ENCODE peak calls at places on chromosomes 2 and 18, in eight cellular contexts. H is cardiac fibroblast, D is neural crest cell, W is AG10803, E is bronchial epithelial cell, R is lower lobe of right lung, A is RWPE1, L is cardiac muscle cell. V is an unnamed sample.

GRCh38 chr2:45342-46130 is 769 bp downstream of the FAM110C start:
- DNase-seq in A (no peak), D (peak), L (no peak), H (no peak), R (no peak), E (no peak), W (no peak), V (no peak)

GRCh38 chr2:5365871-5366461 is 326.2 kb upstream of the SOX11 start:
- DNase-seq in L (peak), R (peak), E (peak), A (peak), H (peak), W (no peak), D (peak), V (peak)

GRCh38 chr2:27807476-27807875 is 36.0 kb downstream of the MRPL33 start:
- DNase-seq in L (peak), A (no peak), R (peak), D (no peak), E (peak), W (peak), H (peak), V (no peak)

GRCh38 chr2:181839811-181840210 is 51.7 kb upstream of the ITPRID2 start:
- DNase-seq in L (no peak), A (no peak), D (no peak), E (no peak), H (no peak), W (no peak), R (no peak), V (no peak)

GRCh38 chr2:3617198-3617890 is 22.4 kb downstream of the COLEC11 start:
- DNase-seq in D (no peak), R (no peak), A (no peak), L (no peak), W (no peak), H (no peak), E (no peak), V (no peak)

GRCh38 chr2:206086683-206087350 is 843 bp upstream of the INO80D start:
- DNase-seq in W (no peak), H (peak), A (no peak), R (no peak), L (no peak), E (peak), D (no peak), V (no peak)

GRCh38 chr18:36536426-36536825 is 238.9 kb downstream of the FHOD3 start:
- DNase-seq in W (no peak), H (no peak), D (no peak), E (no peak), L (peak), R (no peak), A (no peak), V (no peak)

GRCh38 chr2:99697811-99698568 is 208.2 kb upstream of the REV1 start:
- DNase-seq in E (peak), L (no peak), R (no peak), D (no peak), W (peak), H (peak), A (peak), V (no peak)

GRCh38 chr2:160747771-160748170 is 254.2 kb upstream of the RBMS1 start:
- DNase-seq in R (no peak), A (peak), D (no peak), L (no peak), H (peak), E (peak), W (peak), V (no peak)

GRCh38 chr2:239902749-239903201 is 122.4 kb downstream of the NDUFA10 start:
- DNase-seq in L (no peak), H (no peak), E (no peak), R (no peak), A (no peak), W (no peak), D (no peak), V (no peak)

GRCh38 chr2:201383156-201383555 is 26.0 kb upstream of the FLACC1 start:
- DNase-seq in A (peak), L (no peak), H (no peak), W (no peak), E (peak), D (no peak), R (no peak), V (no peak)

GRCh38 chr2:15753811-15754702 is 162.4 kb downstream of the DDX1 start:
- DNase-seq in H (no peak), R (no peak), W (no peak), E (no peak), D (no peak), L (no peak), A (no peak), V (no peak)

GRCh38 chr2:38806001-38806400 is 28.0 kb downstream of the GEMIN6 start:
- DNase-seq in H (no peak), D (no peak), E (no peak), L (no peak), A (no peak), W (no peak), R (no peak), V (no peak)

GRCh38 chr18:79164696-79165095 is 95.5 kb downstream of the ATP9B start:
- DNase-seq in H (no peak), A (no peak), E (no peak), L (no peak), D (no peak), W (peak), R (no peak), V (no peak)

GRCh38 chr2:126720031-126720368 is 64.0 kb downstream of the GYPC start:
- DNase-seq in A (no peak), L (no peak), R (no peak), E (no peak), W (no peak), H (peak), D (no peak), V (no peak)

GRCh38 chr2:134235771-134236170 is 18.1 kb upstream of the MGAT5 start:
- DNase-seq in W (peak), D (no peak), E (no peak), R (no peak), H (no peak), A (no peak), L (no peak), V (no peak)

GRCh38 chr2:676647-677055 is 555 bp downstream of the TMEM18 start:
- DNase-seq in A (peak), R (peak), L (peak), H (peak), E (peak), W (peak), D (peak), V (peak)

GRCh38 chr18:62525611-62526010 is 2.8 kb downstream of the ZCCHC2 start:
- DNase-seq in A (no peak), L (no peak), D (no peak), H (no peak), W (no peak), E (no peak), R (no peak), V (no peak)

GRCh38 chr2:204486855-204487254 is 58.4 kb upstream of the PARD3B start:
- DNase-seq in W (peak), H (peak), R (no peak), A (peak), L (no peak), E (peak), D (no peak), V (no peak)

GRCh38 chr18:79200546-79201268 is 131.5 kb downstream of the ATP9B start:
- DNase-seq in A (peak), D (no peak), R (peak), H (peak), W (peak), L (peak), E (peak), V (peak)

GRCh38 chr2:41963661-41964525 is 83.9 kb upstream of the PKDCC start:
- DNase-seq in H (no peak), R (no peak), L (peak), D (peak), A (no peak), W (peak), E (no peak), V (no peak)

GRCh38 chr18:7452331-7452730 is 114.8 kb upstream of the PTPRM start:
- DNase-seq in R (no peak), E (peak), H (peak), A (peak), W (peak), D (peak), L (peak), V (peak)
- TF ChIP-seq CTCF in R (peak), E (peak), H (peak), A (peak), W (peak), D (peak), L (peak), V (peak)

DNA sequence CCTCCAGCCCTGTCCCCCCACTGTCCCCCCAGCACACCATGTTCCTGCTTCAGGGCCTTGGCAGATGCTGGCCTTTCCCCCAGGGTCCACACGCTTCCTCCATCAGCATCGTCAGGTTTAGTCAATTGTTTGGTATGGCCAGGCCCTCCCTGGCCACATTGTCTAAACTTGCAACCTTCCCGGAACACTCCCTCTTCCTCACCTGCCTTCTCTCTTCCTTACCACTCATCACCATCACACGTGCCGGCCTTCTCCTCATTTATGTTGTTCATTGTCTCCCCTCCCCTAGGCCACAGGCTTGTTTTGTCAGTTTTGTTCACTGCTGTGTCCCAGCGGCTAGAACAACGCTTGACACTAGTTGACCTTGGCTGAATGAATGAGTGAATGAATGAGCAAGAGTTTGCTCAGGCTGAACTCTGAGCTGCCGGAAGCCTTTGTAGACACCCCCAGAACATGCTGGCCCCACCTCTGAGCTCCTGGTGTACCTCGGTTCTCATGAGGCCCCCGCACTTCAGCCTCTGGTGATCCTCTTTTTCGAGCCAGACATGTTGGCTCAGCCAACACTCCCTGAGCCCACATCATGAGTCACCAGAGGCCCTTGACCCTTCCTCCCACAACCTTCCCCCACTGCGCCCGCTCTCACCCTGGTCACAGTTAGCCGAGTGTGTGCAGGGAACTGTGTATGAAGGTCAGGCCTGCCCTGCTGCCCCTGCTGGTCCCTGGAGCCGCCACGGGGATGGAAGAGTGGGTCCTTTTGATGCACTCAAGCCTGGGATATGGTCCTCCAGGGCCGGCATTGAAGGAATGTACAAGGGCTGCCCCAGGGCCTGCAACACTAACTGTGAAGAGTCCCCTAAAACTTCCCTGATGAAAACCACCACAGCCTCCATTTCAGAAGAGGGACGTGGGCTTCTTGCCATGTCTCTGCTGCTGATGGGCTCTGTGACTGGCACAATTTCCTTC is 57.5 kb downstream of the HS1BP3 start:
- DNase-seq in H (peak), A (peak), D (peak), R (peak), E (peak), L (no peak), W (no peak), V (no peak)
- TF ChIP-seq CTCF in H (peak), A (no peak), D (no peak), R (no peak), E (no peak), L (peak), W (no peak), V (no peak)

GRCh38 chr2:62297642-62298010 is 101.7 kb downstream of the B3GNT2 start:
- DNase-seq in W (no peak), L (peak), D (no peak), E (no peak), R (no peak), H (peak), A (no peak), V (no peak)
- TF ChIP-seq CTCF in W (peak), L (peak), D (no peak), E (peak), R (peak), H (peak), A (no peak), V (no peak)

DNA sequence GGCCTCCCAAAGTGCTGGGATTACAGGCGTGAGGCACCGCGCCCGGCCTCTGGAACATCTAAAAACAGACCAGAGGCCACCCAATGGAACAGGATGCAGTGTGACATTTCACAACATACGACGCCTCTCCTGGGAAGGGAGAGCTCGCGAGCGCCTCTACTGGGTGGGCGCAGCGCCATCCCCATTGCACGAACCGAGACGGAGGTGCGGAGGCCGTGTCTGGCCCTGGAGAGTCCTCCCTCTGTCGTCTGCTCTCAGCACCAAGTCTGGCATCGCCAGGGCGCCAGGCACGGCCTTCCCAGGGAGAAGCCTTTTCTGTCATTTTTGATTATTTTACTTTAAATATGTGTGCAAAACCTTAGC is 9.4 kb upstream of the GBX2 start:
- DNase-seq in R (no peak), E (no peak), W (peak), D (peak), H (peak), A (no peak), L (peak), V (no peak)
- TF ChIP-seq CTCF in R (no peak), E (peak), W (peak), D (no peak), H (peak), A (no peak), L (no peak), V (peak)

DNA sequence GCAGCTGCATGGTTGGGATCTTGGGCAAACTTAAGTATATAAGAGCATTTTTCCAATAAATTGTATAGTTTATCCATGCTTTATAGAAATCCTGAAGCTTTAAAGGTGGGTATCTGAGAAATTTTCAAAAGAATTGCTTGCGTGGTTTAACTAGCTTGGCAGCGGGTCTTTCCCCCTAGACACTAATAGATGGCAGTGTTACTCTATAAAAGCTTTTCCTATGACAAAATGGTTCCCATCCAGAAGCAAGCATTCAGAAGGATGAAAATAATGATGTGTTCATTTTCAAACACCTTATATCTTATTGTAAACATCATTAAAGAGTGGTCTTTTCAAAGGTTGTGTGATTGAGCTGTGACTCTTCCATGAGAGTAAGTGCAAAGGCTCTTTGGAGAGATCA is 45.9 kb downstream of the KDM3A start:
- DNase-seq in D (no peak), L (no peak), H (no peak), A (no peak), R (no peak), W (no peak), E (no peak), V (no peak)
- TF ChIP-seq CTCF in D (no peak), L (no peak), H (no peak), A (no peak), R (no peak), W (no peak), E (no peak), V (no peak)

DNA sequence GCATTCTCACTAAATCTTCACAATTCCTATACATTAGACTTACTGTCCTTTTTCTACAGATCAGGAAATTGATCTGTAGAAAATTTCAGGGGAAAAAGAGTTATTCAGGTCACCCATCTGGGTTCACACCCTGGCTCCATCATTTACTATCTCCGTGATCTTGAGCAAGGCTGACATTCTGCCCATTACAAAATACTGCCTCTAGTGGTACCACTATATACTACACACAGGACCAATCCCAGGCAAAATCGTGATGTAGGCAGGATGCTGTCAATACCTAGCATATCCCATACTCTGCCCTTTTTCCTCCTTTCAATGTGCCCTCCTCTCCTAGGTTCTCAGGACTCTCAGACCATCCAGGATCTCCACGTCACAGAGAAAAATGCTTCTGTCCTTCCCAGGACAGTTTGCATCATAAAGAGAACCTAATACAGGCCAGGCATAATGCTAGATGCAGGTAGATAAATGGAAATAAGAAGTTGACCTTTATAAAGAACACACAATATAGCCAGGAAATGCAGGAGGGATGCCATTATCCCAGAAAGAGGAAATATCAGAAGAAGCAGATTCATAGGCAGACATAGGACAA is 101.9 kb downstream of the CDH20 start:
- DNase-seq in E (peak), A (peak), D (no peak), L (peak), R (no peak), H (peak), W (peak), V (no peak)
- TF ChIP-seq CTCF in E (peak), A (peak), D (peak), L (peak), R (peak), H (peak), W (peak), V (peak)